ENCODE peak calls at places on chromosome 14, in four cellular contexts. Y is H1, T is GM12878, O is HepG2. F is an unnamed sample. For H3K4me1, the result is how much of the 10 kb centered on the place peaks cover.

GRCh38 chr14:88189040-88189839 is 133.8 kb downstream of the KCNK10 start:
- DNase-seq in O (peak), Y (peak), T (peak), F (peak)

GRCh38 chr14:33952541-33952940 is 1.7 kb upstream of the EGLN3 start:
- DNase-seq in O (no peak), T (no peak), Y (no peak), F (no peak)

GRCh38 chr14:92481386-92481785 is 32.2 kb upstream of the RIN3 start:
- DNase-seq in Y (peak), O (no peak), T (no peak), F (no peak)

GRCh38 chr14:47442206-47442605 is 233.2 kb downstream of the MDGA2 start:
- DNase-seq in Y (no peak), O (peak), T (no peak), F (no peak)

GRCh38 chr14:20413785-20414117 is 450 bp upstream of the TEP1 start:
- DNase-seq in O (no peak), Y (no peak), T (no peak), F (no peak)

GRCh38 chr14:35818346-35819115 is 7.6 kb upstream of the BRMS1L start:
- DNase-seq in O (peak), Y (no peak), T (no peak), F (peak)

GRCh38 chr14:80634106-80634758 is 307.3 kb downstream of the CEP128 start:
- DNase-seq in T (no peak), Y (no peak), O (no peak), F (no peak)

GRCh38 chr14:101226603-101227425 is 323.3 kb upstream of the RTL1 start:
- DNase-seq in Y (peak), O (peak), T (no peak), F (no peak)

GRCh38 chr14:33848706-33849454 is 102.0 kb downstream of the EGLN3 start:
- DNase-seq in O (peak), Y (peak), T (no peak), F (peak)

GRCh38 chr14:73744175-73744867 is 30.1 kb upstream of the PNMA1 start:
- DNase-seq in T (no peak), O (no peak), Y (no peak), F (no peak)

GRCh38 chr14:34926552-34926951 is 51.4 kb upstream of the BAZ1A start:
- DNase-seq in O (no peak), Y (no peak), T (no peak), F (no peak)

GRCh38 chr14:87067061-87067460 is 925.9 kb downstream of the GALC start:
- DNase-seq in T (no peak), Y (no peak), O (no peak), F (no peak)

GRCh38 chr14:51846631-51847488 is 13.6 kb upstream of the GNG2 start:
- DNase-seq in O (no peak), T (peak), Y (peak), F (peak)

GRCh38 chr14:96653597-96653996 is 143.6 kb upstream of the VRK1 start:
- DNase-seq in O (no peak), Y (peak), T (no peak), F (no peak)

GRCh38 chr14:68591786-68592185 is 201.1 kb downstream of the ZFP36L1 start:
- DNase-seq in Y (no peak), O (no peak), T (no peak), F (no peak)

GRCh38 chr14:39422243-39422642 is 10.0 kb downstream of the FBXO33 start:
- DNase-seq in Y (no peak), O (no peak), T (no peak), F (no peak)

GRCh38 chr14:91243098-91243483 is 1.4 kb downstream of the GPR68 start:
- DNase-seq in Y (no peak), T (no peak), O (no peak), F (no peak)

GRCh38 chr14:61510736-61511557 is 184.4 kb upstream of the HIF1A start:
- DNase-seq in T (no peak), Y (no peak), O (no peak), F (no peak)

GRCh38 chr14:50335989-50336391 is 23.9 kb downstream of the DMAC2L start:
- DNase-seq in Y (no peak), T (no peak), O (no peak), F (peak)

GRCh38 chr14:89833120-89833521 is 121.4 kb downstream of the EFCAB11 start:
- DNase-seq in T (no peak), O (no peak), Y (no peak), F (no peak)

GRCh38 chr14:90274808-90275454 is 18.6 kb downstream of the PSMC1 start:
- DNase-seq in O (no peak), T (no peak), Y (no peak), F (no peak)

GRCh38 chr14:50599700-50600444 is 39.9 kb downstream of the ATL1 start:
- DNase-seq in T (no peak), Y (no peak), O (peak), F (peak)

GRCh38 chr14:101119830-101120571 is 216.5 kb upstream of the RTL1 start:
- DNase-seq in O (no peak), Y (peak), T (no peak), F (peak)

GRCh38 chr14:31420013-31420318 is 384 bp downstream of the HEATR5A start:
- DNase-seq in Y (peak), O (peak), T (no peak), F (peak)

GRCh38 chr14:99163446-99163845 is 108.6 kb downstream of the BCL11B start:
- DNase-seq in Y (no peak), O (no peak), T (no peak), F (no peak)

GRCh38 chr14:94394594-94395305 is 6.3 kb upstream of the SERPINA1 start:
- DNase-seq in Y (no peak), O (peak), T (no peak), F (no peak)

GRCh38 chr14:21104448-21105060 is 3.7 kb downstream of the TMEM253 start:
- DNase-seq in O (no peak), T (no peak), Y (no peak), F (peak)

GRCh38 chr14:25122188-25122587 is 72.2 kb upstream of the STXBP6 start:
- DNase-seq in O (no peak), Y (no peak), T (no peak), F (no peak)

GRCh38 chr14:61528591-61529021 is 166.7 kb upstream of the HIF1A start:
- DNase-seq in O (no peak), T (no peak), Y (no peak), F (no peak)

GRCh38 chr14:100386121-100386520 is 63.0 kb downstream of the SLC25A47 start:
- DNase-seq in Y (no peak), T (no peak), O (no peak), F (no peak)

GRCh38 chr14:34081126-34081575 is 130.3 kb upstream of the EGLN3 start:
- DNase-seq in O (no peak), Y (no peak), T (no peak), F (no peak)

GRCh38 chr14:90846511-90846910 is 30.3 kb upstream of the TTC7B start:
- DNase-seq in Y (no peak), O (no peak), T (no peak), F (no peak)

GRCh38 chr14:92317511-92317910 is 5.5 kb upstream of the SLC24A4 start:
- DNase-seq in Y (no peak), O (no peak), T (no peak), F (no peak)

GRCh38 chr14:42200951-42201350 is 594.3 kb downstream of the LRFN5 start:
- DNase-seq in T (no peak), Y (no peak), O (no peak), F (no peak)

DNA sequence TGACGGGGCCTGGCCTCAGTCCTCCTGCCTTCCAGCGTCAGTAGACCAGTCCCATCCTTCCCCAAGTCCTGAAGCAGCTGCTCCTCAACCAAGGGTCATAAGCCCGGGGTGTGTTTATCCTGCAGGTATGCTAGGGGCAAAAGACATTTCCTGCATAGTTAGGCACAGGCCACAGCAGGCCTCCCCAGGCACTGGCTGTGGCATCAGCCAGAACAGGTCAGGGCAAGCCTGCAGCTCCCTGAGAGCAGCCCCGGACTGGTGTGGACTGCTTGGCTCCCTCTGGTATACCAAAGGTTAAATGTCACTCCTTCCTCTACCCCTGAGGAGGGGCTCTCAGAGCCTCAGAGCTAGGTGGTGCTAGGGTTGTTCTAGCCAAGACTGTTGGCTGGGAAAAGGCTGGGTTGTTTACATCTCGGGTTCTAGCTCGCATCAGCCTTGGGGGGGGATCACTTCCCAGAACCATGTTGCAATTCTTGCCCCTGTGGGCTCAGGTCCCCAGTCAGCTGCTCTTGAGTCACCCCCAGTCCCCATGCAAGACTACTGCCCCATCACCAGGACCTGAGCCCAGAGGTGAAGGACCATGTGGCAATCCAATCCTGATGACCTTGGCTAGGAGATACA is 2.9 kb downstream of the MMP14 start:
- DNase-seq in O (no peak), T (no peak), Y (no peak), F (no peak)
- H3K4me1 ChIP-seq in O (under half), T (under half), Y (under half), F (under half)

GRCh38 chr14:64715628-64716412 is 11.6 kb downstream of the PLEKHG3 start:
- DNase-seq in Y (peak), O (no peak), T (no peak), F (no peak)
- TF ChIP-seq TCF12 in Y (no peak), O (no peak), T (no peak), F (no peak)

GRCh38 chr14:102275866-102276265 is 29.1 kb downstream of the MOK start:
- DNase-seq in T (no peak), O (no peak), Y (no peak), F (no peak)
- TF ChIP-seq JUND in T (no peak), O (no peak), Y (no peak), F (no peak)

DNA sequence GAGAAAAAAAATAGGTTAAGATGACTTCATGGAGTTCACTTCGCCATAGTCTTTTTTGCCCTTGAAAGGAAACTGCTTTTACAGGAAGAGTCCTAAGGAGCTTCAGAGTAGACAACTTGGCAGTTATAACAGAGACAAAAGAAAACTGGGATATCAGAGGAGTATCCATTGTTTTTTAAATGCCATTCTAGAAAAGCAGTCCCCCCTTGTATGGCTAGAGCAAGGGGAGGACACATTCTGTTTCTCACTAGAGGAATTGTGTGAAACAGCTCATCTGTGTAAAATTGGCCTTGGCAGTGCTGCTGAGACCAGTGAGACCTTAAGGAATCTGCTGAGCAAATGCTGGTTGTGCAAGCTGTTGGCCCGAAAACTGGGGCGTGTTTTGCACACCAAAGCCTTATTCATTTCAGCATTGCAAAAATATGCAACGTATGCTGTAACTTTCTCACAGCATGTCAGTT is 128.0 kb downstream of the GPR135 start:
- DNase-seq in Y (no peak), T (no peak), O (no peak), F (no peak)
- H3K4me1 ChIP-seq in Y (under half), T (under half), O (under half), F (under half)

GRCh38 chr14:104690861-104691455 is 1.5 kb downstream of the INF2 start:
- DNase-seq in T (no peak), Y (no peak), O (no peak), F (no peak)
- TF ChIP-seq TCF12 in T (no peak), Y (no peak), O (no peak), F (no peak)

GRCh38 chr14:71311061-71311460 is 403.8 kb downstream of the PCNX1 start:
- DNase-seq in O (no peak), T (no peak), Y (no peak), F (no peak)
- TF ChIP-seq JUND in O (no peak), T (no peak), Y (no peak), F (no peak)

GRCh38 chr14:74984241-74985027 is 18.3 kb upstream of the EIF2B2 start:
- DNase-seq in O (no peak), T (no peak), Y (no peak), F (no peak)
- H3K4me1 ChIP-seq in O (under half), T (under half), Y (under half), F (under half)